ENCODE peak calls at places on chromosomes 2 and 18, in four cellular contexts. C is HFFc6, P is D721Med, N is keratinocyte. M is an unnamed sample.

GRCh38 chr2:186551323-186552050 is 38.4 kb upstream of the ITGAV start:
- DNase-seq in C (no peak), P (no peak), N (no peak), M (no peak)

GRCh38 chr2:152715854-152716428 is 1.3 kb downstream of the PRPF40A start:
- DNase-seq in C (peak), P (no peak), N (no peak), M (no peak)

GRCh38 chr2:70111752-70112591 is 24.7 kb downstream of the PCBP1 start:
- DNase-seq in C (peak), P (no peak), N (no peak), M (no peak)

GRCh38 chr2:187078297-187078696 is 229.3 kb upstream of the ZSWIM2 start:
- DNase-seq in C (no peak), P (no peak), N (no peak), M (no peak)

GRCh38 chr2:219461061-219461514 is 26.4 kb downstream of the SPEG start:
- DNase-seq in C (peak), P (no peak), N (no peak), M (no peak)

GRCh38 chr2:238243496-238244076 is 3.7 kb upstream of the HES6 start:
- DNase-seq in C (no peak), P (no peak), N (no peak), M (no peak)

GRCh38 chr2:71458413-71459083 is 5.2 kb downstream of the DYSF start:
- DNase-seq in C (peak), P (no peak), N (no peak), M (no peak)

GRCh38 chr2:134333646-134334189 is 79.8 kb downstream of the MGAT5 start:
- DNase-seq in C (no peak), P (no peak), N (no peak), M (no peak)

GRCh38 chr18:59885579-59886163 is 14.1 kb upstream of the PMAIP1 start:
- DNase-seq in C (peak), P (no peak), N (no peak), M (no peak)

GRCh38 chr18:39396168-39396567 is 1830.6 kb upstream of the CELF4 start:
- DNase-seq in C (no peak), P (no peak), N (no peak), M (no peak)

GRCh38 chr2:26298638-26299393 is 47.1 kb upstream of the SELENOI start:
- DNase-seq in C (peak), P (no peak), N (no peak), M (no peak)

GRCh38 chr2:556494-556893 is 120.7 kb downstream of the TMEM18 start:
- DNase-seq in C (no peak), P (no peak), N (no peak), M (no peak)

GRCh38 chr2:235263205-235264120 is 230.4 kb upstream of the AGAP1 start:
- DNase-seq in C (peak), P (no peak), N (peak), M (no peak)

GRCh38 chr18:21364471-21364870 is 122.4 kb downstream of the GREB1L start:
- DNase-seq in C (no peak), P (no peak), N (no peak), M (no peak)

GRCh38 chr2:46632349-46632748 is 153.0 kb downstream of the TMEM247 start:
- DNase-seq in C (peak), P (no peak), N (no peak), M (peak)

GRCh38 chr18:12391487-12392136 is 14.6 kb upstream of the AFG3L2 start:
- DNase-seq in C (peak), P (no peak), N (no peak), M (no peak)

GRCh38 chr18:25425030-25425429 is 73.1 kb upstream of the ZNF521 start:
- DNase-seq in C (no peak), P (no peak), N (no peak), M (no peak)

GRCh38 chr2:187055463-187055862 is 206.5 kb upstream of the ZSWIM2 start:
- DNase-seq in C (no peak), P (no peak), N (no peak), M (no peak)

GRCh38 chr2:38074047-38074774 is 1.7 kb downstream of the CYP1B1 start:
- DNase-seq in C (no peak), P (no peak), N (no peak), M (no peak)

GRCh38 chr18:10247402-10248117 is 206.9 kb upstream of the APCDD1 start:
- DNase-seq in C (no peak), P (no peak), N (no peak), M (no peak)

GRCh38 chr2:239811806-239812560 is 213.2 kb downstream of the NDUFA10 start:
- DNase-seq in C (no peak), P (no peak), N (no peak), M (no peak)

GRCh38 chr2:102839668-102840388 is 78.0 kb downstream of the TMEM182 start:
- DNase-seq in C (peak), P (peak), N (no peak), M (no peak)

GRCh38 chr2:104769096-104769495 is 84.8 kb upstream of the POU3F3 start:
- DNase-seq in C (peak), P (no peak), N (no peak), M (no peak)

GRCh38 chr2:128505150-128505490 is 186.5 kb upstream of the HS6ST1 start:
- DNase-seq in C (no peak), P (no peak), N (no peak), M (no peak)

GRCh38 chr2:66496680-66497420 is 61.9 kb downstream of the MEIS1 start:
- DNase-seq in C (no peak), P (no peak), N (no peak), M (no peak)

GRCh38 chr2:66494708-66495107 is 59.8 kb downstream of the MEIS1 start:
- DNase-seq in C (peak), P (no peak), N (peak), M (peak)

GRCh38 chr2:66497706-66498596 is 63.0 kb downstream of the MEIS1 start:
- DNase-seq in C (no peak), P (no peak), N (no peak), M (no peak)

GRCh38 chr2:66498597-66498910 is 63.6 kb downstream of the MEIS1 start:
- DNase-seq in C (no peak), P (no peak), N (no peak), M (no peak)

DNA sequence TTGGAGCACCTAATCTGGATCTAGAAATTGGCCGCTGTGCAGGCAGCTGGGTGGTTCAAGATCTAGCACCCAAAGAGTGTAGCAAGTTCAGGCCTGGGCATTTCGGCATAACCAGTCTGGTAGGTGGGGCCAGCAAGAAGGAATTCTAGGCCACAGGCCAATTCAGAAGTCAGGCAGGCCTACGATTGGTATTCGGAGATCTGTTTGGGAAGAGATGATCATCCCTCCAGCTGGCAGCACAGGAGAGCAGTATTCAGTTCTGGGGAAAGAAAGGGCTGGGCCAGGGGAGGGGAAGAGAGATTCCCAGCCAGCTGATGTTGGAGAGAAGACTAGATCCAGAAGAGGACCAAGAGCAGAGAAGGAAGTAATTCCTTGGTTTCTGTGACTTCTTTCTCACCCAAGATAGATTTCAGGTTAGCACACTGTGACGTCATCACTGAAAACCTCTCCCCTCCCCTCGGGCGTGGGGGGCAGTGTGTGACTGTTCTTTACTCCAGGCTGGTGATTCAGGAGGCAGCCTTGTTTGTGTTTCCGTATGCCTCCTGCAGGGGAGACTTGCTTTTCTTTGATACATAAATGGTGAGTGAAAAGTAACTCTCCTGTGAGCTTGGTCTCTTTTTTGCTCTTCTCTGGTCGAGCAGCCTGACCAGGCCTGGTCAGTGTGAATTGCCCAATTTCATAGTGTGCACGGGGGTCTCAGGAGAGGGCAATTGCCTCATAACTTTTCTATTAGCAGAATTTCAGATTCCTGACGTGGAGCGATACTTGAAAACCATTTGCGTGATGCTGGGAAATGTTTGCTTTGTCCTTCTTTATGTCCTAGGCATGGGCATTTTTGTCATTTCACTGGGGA is 61.1 kb downstream of the MEIS1 start:
- DNase-seq in C (peak), P (no peak), N (peak), M (peak)
- TF ChIP-seq CTCF in C (peak), P (no peak), N (peak), M (peak)

DNA sequence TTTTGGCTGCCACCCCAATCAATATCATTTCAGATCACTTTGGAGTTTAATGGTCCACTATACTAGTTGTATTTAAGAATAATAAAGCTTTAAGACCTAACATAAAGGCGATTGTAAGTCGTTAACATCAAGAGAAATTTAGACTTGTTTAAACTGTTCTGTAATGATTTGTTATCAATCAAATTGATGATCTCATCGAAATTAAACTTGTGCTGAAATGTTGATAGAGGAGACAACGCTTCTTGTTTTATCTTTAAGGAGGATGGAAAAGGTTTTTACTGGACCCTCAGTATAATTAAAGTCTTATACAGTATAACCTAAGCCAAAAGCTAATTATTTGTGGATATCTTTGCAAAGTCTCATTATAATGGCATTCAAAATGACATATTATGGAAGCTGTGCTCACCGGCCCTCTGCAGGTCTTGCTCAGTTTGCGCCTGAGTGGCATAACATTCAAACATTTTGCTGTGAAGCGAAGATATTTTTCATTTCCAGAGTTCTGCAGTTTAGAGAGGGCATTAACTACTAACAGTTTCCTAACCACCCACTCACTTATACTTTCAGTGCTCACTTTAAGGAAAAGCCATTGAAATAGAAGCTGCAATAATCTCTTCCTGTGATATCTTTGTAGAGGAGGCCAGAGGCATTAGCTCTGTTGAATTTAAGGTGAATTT is 1.4 kb upstream of the SERTAD2 start:
- DNase-seq in C (peak), P (no peak), N (no peak), M (no peak)
- TF ChIP-seq CTCF in C (peak), P (peak), N (peak), M (peak)

GRCh38 chr2:110120171-110121051 is 4.8 kb upstream of the MALL start:
- DNase-seq in C (no peak), P (no peak), N (no peak), M (no peak)

GRCh38 chr2:110114007-110114591 is 1.5 kb downstream of the MALL start:
- DNase-seq in C (peak), P (no peak), N (no peak), M (no peak)

GRCh38 chr2:110115291-110116032 is at the start of gene MALL:
- DNase-seq in C (peak), P (no peak), N (no peak), M (no peak)

GRCh38 chr2:110114801-110115200 is 821 bp downstream of the MALL start:
- DNase-seq in C (no peak), P (no peak), N (no peak), M (no peak)

DNA sequence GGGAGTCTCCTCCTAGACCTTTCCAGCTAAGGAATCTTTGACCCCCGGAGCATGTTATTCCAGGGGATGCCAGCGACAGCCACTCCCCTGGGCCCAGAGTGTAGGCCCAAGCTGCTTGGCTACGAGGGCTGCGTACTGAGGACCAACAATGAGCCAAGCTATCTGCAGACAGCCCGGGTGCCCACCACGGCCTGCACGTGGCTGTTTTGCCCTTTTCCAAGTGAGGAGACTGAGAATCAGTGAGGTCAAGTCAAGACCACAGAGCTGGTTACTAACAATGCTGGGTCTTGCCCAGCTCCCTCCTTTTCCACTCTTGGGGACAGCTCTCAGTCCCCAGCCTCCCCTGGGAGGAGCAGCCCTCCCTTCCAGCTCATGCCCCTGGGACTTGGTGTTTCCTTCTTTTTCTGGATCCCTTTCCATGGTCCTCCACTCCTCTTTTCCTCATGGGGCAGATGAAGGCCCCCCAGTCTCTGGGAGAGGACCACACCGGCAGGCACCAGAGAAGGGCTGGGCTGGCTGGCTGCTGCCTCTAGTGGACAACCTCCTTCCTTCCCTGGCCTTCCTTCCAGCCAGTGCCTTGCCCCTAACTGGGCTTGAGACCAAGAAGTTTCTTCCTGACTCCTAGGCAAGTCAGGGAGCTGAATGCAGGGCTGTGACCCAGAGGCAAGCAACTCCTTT is 550 bp upstream of the MALL start:
- DNase-seq in C (peak), P (no peak), N (no peak), M (no peak)
- TF ChIP-seq CTCF in C (peak), P (no peak), N (peak), M (peak)

GRCh38 chr18:32460046-32460785 is 10.5 kb downstream of the GAREM1 start:
- DNase-seq in C (no peak), P (no peak), N (no peak), M (no peak)

DNA sequence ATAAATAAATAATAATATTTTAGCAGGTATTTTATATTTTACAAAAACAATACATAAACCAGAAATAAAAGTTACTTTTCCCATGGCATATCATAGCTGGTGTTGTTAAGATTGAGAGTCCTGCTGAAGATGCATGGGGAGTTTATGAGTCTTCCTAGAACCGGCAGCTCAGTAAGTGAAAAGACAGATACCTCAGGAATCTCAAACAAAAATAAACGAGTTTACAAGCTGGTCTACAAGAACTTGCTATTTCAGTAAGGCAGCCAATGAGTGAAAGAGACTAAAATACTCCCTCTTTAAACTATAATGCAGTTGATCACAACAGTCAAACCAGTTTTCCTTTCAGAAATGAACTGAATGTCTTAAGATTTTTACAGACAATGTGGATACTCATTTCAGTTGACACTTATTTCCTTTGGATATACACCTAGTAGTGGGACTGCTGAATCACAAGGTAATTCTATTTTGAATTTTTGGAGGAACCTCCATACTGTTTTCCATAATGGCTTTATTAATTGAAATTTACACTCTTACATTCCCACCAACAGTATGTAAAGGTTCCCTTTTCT is 8.9 kb downstream of the GAREM1 start:
- DNase-seq in C (no peak), P (no peak), N (no peak), M (no peak)
- TF ChIP-seq CTCF in C (no peak), P (no peak), N (no peak), M (no peak)

GRCh38 chr18:78293940-78294401 is 685.6 kb upstream of the SALL3 start:
- DNase-seq in C (no peak), P (no peak), N (no peak), M (no peak)
- TF ChIP-seq CTCF in C (no peak), P (no peak), N (no peak), M (no peak)